ENCODE peak calls at places on chromosome 2, in four cellular contexts. J is SK-N-SH, G is GM23248, D is HCT116. E is an unnamed sample.

GRCh38 chr2:9473985-9474360 is 378 bp upstream of the IAH1 start:
- DNase-seq in J (peak), G (peak), D (no peak), E (no peak)

GRCh38 chr2:223562078-223562477 is 40.1 kb downstream of the SCG2 start:
- DNase-seq in J (no peak), G (no peak), D (peak), E (peak)

GRCh38 chr2:232444409-232445148 is 11.4 kb upstream of the ALPI start:
- DNase-seq in J (peak), G (peak), D (peak), E (peak)

GRCh38 chr2:71971493-71971892 is 176.2 kb downstream of the CYP26B1 start:
- DNase-seq in J (no peak), G (no peak), D (no peak), E (no peak)

GRCh38 chr2:242012956-242013764 is 143.6 kb downstream of the RTP5 start:
- DNase-seq in J (no peak), G (no peak), D (no peak), E (no peak)

GRCh38 chr2:168851674-168852320 is 38.4 kb downstream of the SPC25 start:
- DNase-seq in J (no peak), G (peak), D (peak), E (peak)

GRCh38 chr2:168354499-168354898 is 101.6 kb upstream of the CERS6 start:
- DNase-seq in J (no peak), G (no peak), D (no peak), E (no peak)

GRCh38 chr2:100731535-100731981 is 88.4 kb upstream of the NPAS2 start:
- DNase-seq in J (no peak), G (peak), D (no peak), E (peak)

GRCh38 chr2:14601070-14601770 is 31.3 kb upstream of the LRATD1 start:
- DNase-seq in J (no peak), G (no peak), D (no peak), E (peak)

DNA sequence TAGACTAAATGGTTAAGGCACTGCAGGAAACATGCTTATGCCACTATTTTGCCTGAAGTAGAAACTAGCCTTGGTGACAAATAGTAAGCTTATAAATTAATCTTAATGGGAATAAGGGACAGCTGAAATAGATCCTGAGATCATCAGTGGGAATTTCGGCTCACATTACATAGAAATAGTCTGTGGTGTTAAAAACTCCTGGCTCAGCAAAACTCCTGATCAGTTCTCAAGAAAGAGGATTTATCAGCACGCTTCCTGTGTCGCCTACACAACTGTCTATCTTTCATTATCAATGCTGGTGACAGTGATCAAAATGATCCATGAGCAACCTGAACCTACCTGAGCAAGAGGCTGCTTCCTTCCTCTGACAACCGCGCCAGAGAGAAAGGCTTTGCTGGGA is 17.0 kb upstream of the DNER start:
- DNase-seq in J (no peak), G (no peak), D (no peak), E (no peak)
- H3K9ac ChIP-seq in J (no peak), G (no peak), D (no peak), E (no peak)

GRCh38 chr2:121561617-121562268 is 31.1 kb downstream of the RNU4ATAC start:
- DNase-seq in J (no peak), G (peak), D (no peak), E (peak)

GRCh38 chr2:121562269-121563176 is 31.8 kb downstream of the RNU4ATAC start:
- DNase-seq in J (no peak), G (no peak), D (no peak), E (no peak)

GRCh38 chr2:121554998-121555397 is 24.3 kb downstream of the RNU4ATAC start:
- DNase-seq in J (no peak), G (no peak), D (no peak), E (no peak)

GRCh38 chr2:121558329-121558728 is 27.6 kb downstream of the RNU4ATAC start:
- DNase-seq in J (no peak), G (no peak), D (no peak), E (no peak)
- TF ChIP-seq EZH2phosphoT487 in J (no peak), G (no peak), D (no peak), E (no peak)

DNA sequence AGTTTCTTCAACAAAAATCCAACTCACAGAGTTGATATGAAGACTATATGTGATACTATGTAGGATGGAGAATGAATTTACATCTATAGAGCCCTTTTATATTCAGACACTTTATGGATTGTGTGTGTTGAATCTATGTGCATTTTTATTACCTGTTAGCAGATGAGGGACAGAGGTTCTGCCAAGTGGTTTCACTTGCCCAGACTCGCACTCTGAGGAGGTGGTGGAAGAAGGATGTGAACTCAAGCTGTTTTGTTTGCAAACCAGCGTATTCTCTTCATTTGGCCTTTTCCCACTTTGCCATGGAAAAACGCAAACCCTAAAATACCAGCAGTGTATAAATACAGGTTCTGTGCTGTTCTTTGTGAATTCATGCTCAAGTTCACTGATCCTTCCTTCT is 237.6 kb downstream of the TDRD15 start:
- DNase-seq in J (no peak), G (no peak), D (no peak), E (no peak)
- H2AFZ ChIP-seq in J (no peak), G (no peak), D (no peak), E (no peak)

GRCh38 chr2:230227216-230227615 is 1.7 kb downstream of the SP140 start:
- DNase-seq in J (no peak), G (no peak), D (no peak), E (no peak)

GRCh38 chr2:230226090-230226551 is 585 bp downstream of the SP140 start:
- DNase-seq in J (no peak), G (no peak), D (no peak), E (no peak)

GRCh38 chr2:230231251-230231650 is 5.7 kb downstream of the SP140 start:
- DNase-seq in J (no peak), G (no peak), D (no peak), E (no peak)

GRCh38 chr2:230230801-230231200 is 5.3 kb downstream of the SP140 start:
- DNase-seq in J (no peak), G (no peak), D (no peak), E (no peak)

DNA sequence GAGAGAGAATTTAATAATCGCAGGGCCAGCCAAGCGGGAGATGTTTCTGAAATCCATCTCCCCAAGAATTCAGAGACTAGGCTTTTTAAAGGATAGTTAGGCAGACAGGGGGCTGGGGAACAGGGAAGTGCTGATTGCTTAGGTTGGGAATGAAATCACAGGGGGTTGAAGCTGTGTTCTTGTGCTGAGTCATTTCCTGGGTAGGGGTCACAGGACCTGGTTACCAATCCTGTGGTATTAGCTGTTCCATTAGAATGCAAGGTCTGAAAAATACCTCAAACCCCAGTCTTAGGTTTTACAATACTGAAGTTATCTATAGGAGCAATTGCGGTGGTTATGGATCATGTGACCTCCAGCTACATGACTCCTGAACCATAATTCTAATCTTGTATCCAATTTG is 4.6 kb downstream of the SP140 start:
- DNase-seq in J (no peak), G (peak), D (no peak), E (peak)
- H3K9ac ChIP-seq in J (no peak), G (no peak), D (no peak), E (no peak)

E was measured in PC-3.